ENCODE peak calls at places on chromosomes 12 and 14, in five cellular contexts. Q is IMR-90, M is fibroblast of lung, E is PC-9, G is GM23248. R is an unnamed sample.

GRCh38 chr14:104423715-104424405 is 155.7 kb upstream of the C14orf180 start:
- DNase-seq in Q (no peak), M (no peak), E (no peak), G (no peak), R (no peak)

GRCh38 chr12:63228853-63229252 is 77.9 kb upstream of the AVPR1A start:
- DNase-seq in Q (no peak), M (no peak), E (no peak), G (no peak), R (no peak)

GRCh38 chr14:67191768-67192290 is 2.6 kb downstream of the GARIN2 start:
- DNase-seq in Q (peak; percentile 48), M (peak; percentile 77), E (no peak), G (peak; percentile 31), R (peak; percentile 25)

GRCh38 chr12:2291182-2291832 is 238.5 kb downstream of the CACNA1C start:
- DNase-seq in Q (no peak), M (no peak), E (peak; percentile 19), G (peak; percentile 49), R (peak; percentile 86)

GRCh38 chr12:42474391-42474790 is 115.2 kb downstream of the PRICKLE1 start:
- DNase-seq in Q (peak; percentile 82), M (peak; percentile 81), E (no peak), G (peak; percentile 82), R (no peak)

GRCh38 chr12:64034901-64035576 is 187.1 kb downstream of the KICS2 start:
- DNase-seq in Q (no peak), M (no peak), E (no peak), G (no peak), R (no peak)

GRCh38 chr14:91406982-91407381 is 10.6 kb downstream of the CCDC88C start:
- DNase-seq in Q (no peak), M (no peak), E (no peak), G (no peak), R (no peak)

GRCh38 chr12:88993655-88994054 is 358.6 kb downstream of the DUSP6 start:
- DNase-seq in Q (peak; percentile 83), M (peak; percentile 64), E (no peak), G (peak; percentile 77), R (peak; percentile 76)

GRCh38 chr14:99322731-99323599 is 51.0 kb upstream of the BCL11B start:
- DNase-seq in Q (no peak), M (no peak), E (no peak), G (peak; percentile 37), R (no peak)

GRCh38 chr12:52351196-52352059 is 15.9 kb downstream of the KRT85 start:
- DNase-seq in Q (no peak), M (no peak), E (no peak), G (no peak), R (no peak)

GRCh38 chr12:77837876-77838291 is 7.2 kb downstream of the NAV3 start:
- DNase-seq in Q (no peak), M (no peak), E (no peak), G (no peak), R (no peak)

GRCh38 chr14:99132821-99133562 is 139.0 kb downstream of the BCL11B start:
- DNase-seq in Q (no peak), M (no peak), E (no peak), G (no peak), R (no peak)

GRCh38 chr12:26606911-26607310 is 226.1 kb downstream of the ITPR2 start:
- DNase-seq in Q (no peak), M (no peak), E (no peak), G (no peak), R (no peak)

GRCh38 chr14:95295600-95296376 is 23.9 kb downstream of the CLMN start:
- DNase-seq in Q (no peak), M (no peak), E (no peak), G (no peak), R (no peak)

GRCh38 chr14:100891501-100892445 is 11.7 kb downstream of the RTL1 start:
- DNase-seq in Q (no peak), M (no peak), E (no peak), G (no peak), R (no peak)

GRCh38 chr14:58149196-58149595 is 2.8 kb downstream of the ARMH4 start:
- DNase-seq in Q (no peak), M (no peak), E (no peak), G (no peak), R (no peak)

GRCh38 chr12:65170245-65170881 is 980 bp downstream of the LEMD3 start:
- DNase-seq in Q (peak; percentile 38), M (peak; percentile 69), E (peak; percentile 52), G (peak; percentile 84), R (peak; percentile 74)

GRCh38 chr14:22432348-22432976 is 156.6 kb downstream of the DAD1 start:
- DNase-seq in Q (peak; percentile 84), M (peak; percentile 95), E (peak; percentile 57), G (peak; percentile 89), R (peak; percentile 98)

GRCh38 chr14:64628940-64629403 is 75.3 kb upstream of the PLEKHG3 start:
- DNase-seq in Q (peak; percentile 98), M (peak; percentile 95), E (peak; percentile 38), G (peak; percentile 96), R (no peak)

GRCh38 chr12:12985817-12986408 is 14.2 kb downstream of the HEBP1 start:
- DNase-seq in Q (peak; percentile 17), M (peak; percentile 15), E (peak; percentile 50), G (peak; percentile 58), R (peak; percentile 76)

GRCh38 chr14:59454131-59454530 is 11.0 kb downstream of the GPR135 start:
- DNase-seq in Q (peak; percentile 98), M (peak; percentile 98), E (no peak), G (peak; percentile 96), R (no peak)

GRCh38 chr14:94066089-94066676 is 14.8 kb downstream of the DDX24 start:
- DNase-seq in Q (no peak), M (peak; percentile 20), E (peak; percentile 32), G (no peak), R (no peak)

GRCh38 chr12:53062977-53063707 is 13.3 kb downstream of the TNS2 start:
- DNase-seq in Q (no peak), M (no peak), E (no peak), G (no peak), R (no peak)

GRCh38 chr14:54312166-54312801 is 84.5 kb upstream of the CDKN3 start:
- DNase-seq in Q (peak; percentile 85), M (peak; percentile 96), E (peak; percentile 91), G (peak; percentile 96), R (no peak)

GRCh38 chr14:49778421-49778820 is 10.5 kb downstream of the KLHDC2 start:
- DNase-seq in Q (no peak), M (no peak), E (no peak), G (no peak), R (no peak)

GRCh38 chr12:69415471-69416275 is 54.5 kb upstream of the FRS2 start:
- DNase-seq in Q (peak; percentile 95), M (peak; percentile 94), E (peak; percentile 15), G (peak; percentile 88), R (peak; percentile 77)

GRCh38 chr12:124700810-124701594 is 133.6 kb upstream of the NCOR2 start:
- DNase-seq in Q (peak; percentile 50), M (peak; percentile 92), E (no peak), G (peak; percentile 69), R (no peak)

GRCh38 chr14:49405291-49405690 is 180.9 kb downstream of the RPS29 start:
- DNase-seq in Q (peak; percentile 65), M (peak; percentile 56), E (no peak), G (peak; percentile 50), R (no peak)

GRCh38 chr12:81819991-81820633 is 61.0 kb upstream of the PPFIA2 start:
- DNase-seq in Q (no peak), M (peak; percentile 89), E (no peak), G (peak; percentile 42), R (no peak)

GRCh38 chr12:92502417-92503028 is 200.3 kb upstream of the PLEKHG7 start:
- DNase-seq in Q (no peak), M (no peak), E (no peak), G (no peak), R (no peak)

GRCh38 chr14:99426796-99427346 is 53.8 kb downstream of the SETD3 start:
- DNase-seq in Q (no peak), M (no peak), E (no peak), G (no peak), R (no peak)

GRCh38 chr14:60648169-60648933 is 926 bp downstream of the SIX1 start:
- DNase-seq in Q (peak; percentile 28), M (no peak), E (peak; percentile 46), G (peak; percentile 73), R (no peak)

GRCh38 chr14:77241955-77242354 is 29.1 kb downstream of the NGB start:
- DNase-seq in Q (no peak), M (no peak), E (no peak), G (peak; percentile 9), R (no peak)

GRCh38 chr14:105203057-105203494 is 22.0 kb upstream of the NUDT14 start:
- DNase-seq in Q (peak; percentile 58), M (peak; percentile 55), E (peak; percentile 67), G (peak; percentile 84), R (peak; percentile 81)

DNA sequence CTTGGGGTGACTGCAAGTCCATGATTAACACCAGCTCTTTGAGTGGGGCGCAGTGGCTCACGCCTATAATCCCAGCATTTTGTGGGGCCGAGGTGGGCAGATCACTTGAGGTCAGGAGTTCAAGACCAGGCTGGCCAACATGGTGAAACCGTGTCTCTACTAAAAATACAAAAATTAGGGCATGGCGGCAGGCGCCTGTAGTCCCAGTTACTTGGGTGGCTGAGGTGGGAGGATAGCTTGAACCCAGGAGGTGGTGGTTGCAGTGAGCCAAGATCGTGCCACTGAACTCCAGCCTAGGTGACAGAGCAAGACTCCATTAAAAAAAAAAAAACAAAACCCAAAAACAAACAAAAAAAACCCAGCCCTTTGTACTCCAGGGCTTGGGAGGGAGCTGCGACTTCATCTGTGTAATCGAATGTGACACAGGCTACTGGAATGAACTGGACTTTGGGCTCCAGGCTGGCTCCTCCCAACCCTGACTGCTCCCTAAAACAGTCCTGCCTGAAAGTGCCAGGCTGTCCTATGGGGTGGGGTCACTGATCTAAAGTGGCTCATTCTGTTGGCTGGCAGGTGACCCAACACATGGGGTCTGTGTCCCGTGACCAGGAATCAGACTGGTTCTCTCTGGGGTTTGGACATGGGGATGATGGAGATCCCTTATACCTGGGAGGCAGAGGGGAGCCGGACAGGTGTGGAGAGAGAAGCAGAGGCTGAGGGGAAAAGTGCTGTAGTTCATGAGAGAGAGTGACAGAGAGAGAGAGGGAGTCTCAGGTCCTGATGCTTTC is 9.3 kb upstream of the C12orf43 start:
- DNase-seq in Q (no peak), M (no peak), E (peak; percentile 43), G (peak; percentile 61), R (no peak)
- H3K4me2 ChIP-seq in Q (no peak overlapping the region), M (no peak overlapping the region), E (no peak overlapping the region), G (no peak overlapping the region), R (no peak overlapping the region)

GRCh38 chr12:45232771-45233372 is 17.0 kb downstream of the ANO6 start:
- DNase-seq in Q (peak; percentile 98), M (peak; percentile 99), E (peak; percentile 71), G (peak; percentile 99), R (no peak)
- H3K27ac ChIP-seq in Q (peak overlapping the region; percentile 70), M (peak overlapping the region; percentile 95), E (peak overlapping the region; percentile 100), G (peak overlapping the region; percentile 99), R (no peak overlapping the region)

DNA sequence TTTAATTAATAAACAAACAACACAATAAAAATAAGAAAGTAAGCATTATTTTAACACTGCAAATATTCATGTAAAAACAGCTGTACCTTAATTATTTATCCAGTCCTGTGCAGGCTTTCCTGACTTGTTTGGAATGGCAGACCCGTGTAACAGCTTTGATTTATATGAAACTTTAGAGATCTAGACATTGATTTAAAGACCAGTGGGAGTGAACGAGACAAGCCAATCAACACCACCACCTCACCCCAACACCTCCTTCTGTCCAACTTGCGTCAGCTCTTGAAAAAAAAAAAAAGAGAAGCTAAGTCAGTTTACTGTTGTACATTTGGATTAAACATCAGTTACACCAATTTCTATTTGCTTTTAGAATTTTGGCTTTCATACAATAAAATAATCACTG is 22.3 kb downstream of the SLC38A4 start:
- DNase-seq in Q (no peak), M (no peak), E (no peak), G (no peak), R (no peak)
- H3K4me2 ChIP-seq in Q (no peak overlapping the region), M (no peak overlapping the region), E (no peak overlapping the region), G (no peak overlapping the region), R (no peak overlapping the region)

GRCh38 chr12:67632005-67632404 is 16.5 kb upstream of the DYRK2 start:
- DNase-seq in Q (no peak), M (no peak), E (no peak), G (no peak), R (no peak)
- H3K27ac ChIP-seq in Q (no peak overlapping the region), M (no peak overlapping the region), E (no peak overlapping the region), G (no peak overlapping the region), R (no peak overlapping the region)